ENCODE peak calls at places on chromosome 21, in five cellular contexts. Q is fibroblast of mammary gland, F is lower leg skin, B is AG10803, K is endodermal cell. O is an unnamed sample.

GRCh38 chr21:43818685-43819084 is 29.3 kb downstream of the RRP1 start:
- DNase-seq in B (no peak), F (no peak), Q (no peak), K (no peak), O (no peak)

GRCh38 chr21:43937898-43938309 is 72.9 kb downstream of the AGPAT3 start:
- DNase-seq in Q (no peak), K (no peak), B (no peak), F (no peak), O (no peak)

GRCh38 chr21:25329227-25329626 is 278.1 kb downstream of the MRPL39 start:
- DNase-seq in K (no peak), Q (peak), F (no peak), B (peak), O (peak)

GRCh38 chr21:22762463-22762862 is 1764.3 kb downstream of the NCAM2 start:
- DNase-seq in Q (no peak), K (no peak), B (no peak), F (no peak), O (no peak)

GRCh38 chr21:19913995-19914394 is 1084.2 kb upstream of the NCAM2 start:
- DNase-seq in Q (no peak), F (no peak), K (no peak), B (no peak), O (no peak)

GRCh38 chr21:31671931-31672330 is 12.4 kb downstream of the SOD1 start:
- DNase-seq in K (no peak), F (no peak), Q (no peak), B (no peak), O (no peak)

GRCh38 chr21:29091032-29091431 is 17.6 kb upstream of the CCT8 start:
- DNase-seq in K (no peak), Q (peak), B (peak), F (no peak), O (no peak)

GRCh38 chr21:33880626-33881025 is 35.0 kb downstream of the ATP5PO start:
- DNase-seq in Q (no peak), F (no peak), B (no peak), K (no peak), O (no peak)

GRCh38 chr21:20026517-20026916 is 971.7 kb upstream of the NCAM2 start:
- DNase-seq in Q (no peak), K (no peak), B (no peak), F (no peak), O (no peak)

GRCh38 chr21:36509966-36510742 is 30.2 kb upstream of the CLDN14 start:
- DNase-seq in B (no peak), Q (no peak), K (no peak), F (no peak), O (no peak)

GRCh38 chr21:36513430-36513829 is 33.5 kb upstream of the CLDN14 start:
- DNase-seq in B (no peak), Q (no peak), K (no peak), F (no peak), O (no peak)

GRCh38 chr21:36510911-36511310 is 31.0 kb upstream of the CLDN14 start:
- DNase-seq in Q (no peak), F (no peak), K (no peak), B (no peak), O (no peak)

GRCh38 chr21:36512971-36513370 is 33.0 kb upstream of the CLDN14 start:
- DNase-seq in Q (no peak), F (no peak), B (no peak), K (no peak), O (no peak)

DNA sequence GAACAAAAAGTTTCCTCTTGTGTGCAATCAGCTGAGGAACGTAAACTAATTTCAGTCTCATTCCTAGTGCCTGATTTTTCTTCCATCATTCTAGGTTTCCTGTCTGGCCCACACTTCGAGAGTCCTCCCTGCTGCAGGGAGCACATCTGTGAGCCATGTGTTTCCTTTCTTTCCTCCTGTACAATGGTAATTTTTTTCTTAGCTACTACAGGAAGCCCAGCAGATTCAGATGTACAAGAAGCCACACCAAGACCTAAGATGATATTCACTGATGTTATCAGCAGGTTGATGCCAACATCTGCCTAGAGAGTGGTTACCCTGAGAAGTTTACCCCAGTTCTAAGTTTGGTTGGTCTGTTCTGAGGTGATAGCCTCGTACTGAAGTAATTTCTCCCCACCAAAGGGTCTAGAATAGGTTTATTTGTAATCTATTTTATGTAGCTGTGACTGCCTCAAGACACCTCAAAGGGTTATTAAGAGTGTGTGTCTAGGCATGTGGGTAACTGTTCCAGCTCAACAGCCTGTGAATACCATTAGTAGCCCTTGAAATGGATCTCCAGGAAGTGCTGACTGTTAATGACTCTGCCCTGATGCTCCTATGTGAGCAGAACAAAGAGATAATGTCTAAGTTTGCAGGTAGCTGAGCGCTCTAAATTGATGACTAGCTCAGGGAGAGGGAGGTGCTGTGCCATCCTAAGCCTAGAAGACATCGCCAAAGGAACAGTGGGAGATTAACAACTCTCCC is 31.7 kb upstream of the CLDN14 start:
- DNase-seq in Q (peak), F (no peak), K (no peak), B (peak), O (no peak)
- TF ChIP-seq CTCF in Q (no peak), F (no peak), K (no peak), B (no peak), O (no peak)

GRCh38 chr21:39527067-39527595 is 75.4 kb downstream of the SH3BGR start:
- DNase-seq in F (no peak), Q (no peak), B (no peak), K (no peak), O (no peak)
- H3K4me3 ChIP-seq in F (no peak), Q (no peak), B (no peak), K (no peak), O (no peak)

DNA sequence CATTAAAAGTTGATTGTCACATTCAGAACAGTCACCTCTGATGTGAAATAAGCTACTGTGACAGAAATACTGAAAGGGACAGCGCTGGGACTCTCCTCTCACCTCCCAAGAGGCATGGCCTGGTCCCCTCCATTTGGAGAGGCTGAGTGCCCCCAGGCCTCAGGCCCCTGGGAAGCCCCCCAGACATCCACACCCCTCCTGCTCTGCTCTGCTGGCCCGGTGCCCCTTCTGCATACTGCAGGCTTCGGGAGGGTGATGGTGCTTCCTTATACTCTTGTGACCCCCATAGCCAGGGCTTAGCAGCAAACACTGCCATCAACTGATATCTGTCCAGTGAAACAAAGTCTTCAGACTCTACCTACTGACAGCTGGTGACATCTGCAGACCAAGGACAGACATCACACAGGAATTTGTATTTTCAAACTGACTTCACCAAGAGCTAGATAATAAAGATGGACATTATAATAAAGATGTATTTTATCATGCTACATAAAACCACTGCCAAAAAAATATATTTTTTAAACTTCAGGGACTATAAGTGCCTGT is 36.9 kb downstream of the C2CD2 start:
- DNase-seq in F (no peak), K (no peak), B (no peak), Q (no peak), O (no peak)
- TF ChIP-seq CTCF in F (no peak), K (no peak), B (no peak), Q (no peak), O (no peak)

GRCh38 chr21:46097826-46098286 is at the start of gene COL6A2:
- DNase-seq in K (peak), Q (peak), B (peak), F (peak), O (no peak)
- H3K4me3 ChIP-seq in K (peak), Q (peak), B (peak), F (peak), O (peak)

O was measured in astrocyte of the cerebellum.